ENCODE peak calls at places on chromosome 22, in eight cellular contexts. N, S, C, Z, Y, V, E and R are unnamed samples.

GRCh38 chr22:26648011-26648497 is 9.3 kb upstream of the MIAT start:
- DNase-seq in N (peak; percentile 79), S (peak; percentile 37), C (no peak), Z (peak; percentile 94), Y (no peak), V (no peak), E (no peak), R (peak; percentile 24)

GRCh38 chr22:38870791-38871359 is 1.1 kb downstream of the CBX6 start:
- DNase-seq in N (no peak), S (no peak), C (no peak), Z (peak; percentile 50), Y (no peak), V (no peak), E (no peak), R (no peak)

GRCh38 chr22:20268350-20269012 is 363 bp upstream of the RTN4R start:
- DNase-seq in N (peak; percentile 36), S (peak; percentile 46), C (peak; percentile 25), Z (peak; percentile 93), Y (peak; percentile 7), V (peak; percentile 47), E (peak; percentile 85), R (peak; percentile 30)

GRCh38 chr22:38069372-38070249 is 12.4 kb downstream of the PICK1 start:
- DNase-seq in N (peak; percentile 97), S (no peak), C (no peak), Z (peak; percentile 73), Y (no peak), V (peak; percentile 55), E (no peak), R (no peak)

GRCh38 chr22:47517062-47517461 is 754.6 kb downstream of the TBC1D22A start:
- DNase-seq in N (no peak), S (no peak), C (no peak), Z (no peak), Y (no peak), V (peak; percentile 51), E (no peak), R (no peak)

GRCh38 chr22:37442537-37442936 is 15.3 kb upstream of the ELFN2 start:
- DNase-seq in N (no peak), S (no peak), C (no peak), Z (no peak), Y (no peak), V (no peak), E (no peak), R (no peak)

GRCh38 chr22:28015676-28016601 is 96.9 kb upstream of the PITPNB start:
- DNase-seq in N (no peak), S (no peak), C (no peak), Z (peak; percentile 57), Y (no peak), V (no peak), E (peak; percentile 43), R (no peak)

GRCh38 chr22:47192651-47193437 is 430.4 kb downstream of the TBC1D22A start:
- DNase-seq in N (no peak), S (no peak), C (no peak), Z (no peak), Y (peak; percentile 42), V (peak; percentile 14), E (peak; percentile 61), R (no peak)

GRCh38 chr22:42180349-42180842 is 49.8 kb upstream of the CYP2D6 start:
- DNase-seq in N (no peak), S (peak; percentile 86), C (peak; percentile 53), Z (no peak), Y (no peak), V (peak; percentile 70), E (no peak), R (peak; percentile 55)

GRCh38 chr22:33706100-33706499 is 214.2 kb downstream of the LARGE1 start:
- DNase-seq in N (no peak), S (no peak), C (no peak), Z (peak; percentile 33), Y (no peak), V (no peak), E (no peak), R (no peak)

GRCh38 chr22:17775781-17776470 is 1.7 kb upstream of the BID start:
- DNase-seq in N (no peak), S (peak; percentile 22), C (no peak), Z (no peak), Y (no peak), V (no peak), E (no peak), R (no peak)

GRCh38 chr22:17772963-17773605 is 1.2 kb downstream of the BID start:
- DNase-seq in N (no peak), S (no peak), C (no peak), Z (no peak), Y (no peak), V (no peak), E (no peak), R (no peak)

GRCh38 chr22:17774206-17774927 is at the start of gene BID:
- DNase-seq in N (peak; percentile 55), S (peak; percentile 34), C (no peak), Z (peak; percentile 66), Y (no peak), V (no peak), E (peak; percentile 86), R (peak; percentile 36)

GRCh38 chr22:17773606-17774205 is 563 bp downstream of the BID start:
- DNase-seq in N (peak; percentile 87), S (peak; percentile 59), C (no peak), Z (peak; percentile 89), Y (peak; percentile 33), V (peak; percentile 48), E (no peak), R (peak; percentile 61)

DNA sequence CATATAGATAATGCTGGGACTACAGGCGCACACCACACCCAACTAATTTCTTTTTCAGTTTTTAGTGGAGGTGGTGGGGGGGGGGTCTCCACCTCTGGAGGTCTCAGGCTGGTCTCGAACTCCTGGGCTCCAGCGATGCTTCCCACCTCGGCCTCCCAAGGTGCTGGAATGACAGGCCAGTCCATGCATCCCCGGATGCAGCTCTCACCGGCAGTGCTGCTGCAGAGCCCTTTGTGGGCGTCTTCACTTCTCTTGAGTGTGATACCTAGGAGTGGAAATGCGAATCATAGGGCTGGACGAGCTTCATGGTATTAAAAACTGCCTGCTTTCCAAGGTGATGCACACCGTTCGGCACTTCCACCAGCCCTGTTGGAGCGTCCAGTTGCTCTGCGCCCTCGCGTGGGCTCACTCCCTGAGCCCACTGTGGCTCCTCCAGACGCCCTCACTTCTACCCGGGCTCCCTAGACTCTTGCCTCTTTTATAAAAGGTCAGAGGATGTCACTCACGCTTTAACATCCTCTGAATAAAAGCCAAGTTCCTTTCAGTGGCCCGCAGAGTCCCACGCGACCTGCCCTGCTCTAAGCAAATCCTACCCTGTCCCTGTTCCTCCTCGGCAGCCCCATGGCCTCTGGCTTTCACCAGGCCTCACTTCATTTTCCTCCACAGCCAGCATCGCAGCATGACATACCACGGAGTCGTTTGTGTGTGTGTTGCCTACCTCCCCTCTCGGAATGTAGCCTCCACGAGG is 833 bp upstream of the BID start:
- DNase-seq in N (no peak), S (no peak), C (no peak), Z (peak; percentile 30), Y (no peak), V (no peak), E (no peak), R (no peak)
- H3K4me3 ChIP-seq in N (peak overlapping the region; percentile 65), S (no peak overlapping the region), C (peak overlapping the region; percentile 83), Z (peak overlapping the region; percentile 76), Y (peak overlapping the region; percentile 98), V (no peak overlapping the region), E (no peak overlapping the region), R (peak overlapping the region; percentile 68)

GRCh38 chr22:50342651-50343540 is at the start of gene PPP6R2:
- DNase-seq in N (peak; percentile 83), S (peak; percentile 86), C (peak; percentile 76), Z (peak; percentile 93), Y (no peak), V (peak; percentile 86), E (peak; percentile 92), R (peak; percentile 83)

GRCh38 chr22:50338860-50339462 is 4.2 kb upstream of the PPP6R2 start:
- DNase-seq in N (no peak), S (no peak), C (no peak), Z (no peak), Y (no peak), V (no peak), E (no peak), R (no peak)

GRCh38 chr22:50341977-50342650 is 1.0 kb upstream of the PPP6R2 start:
- DNase-seq in N (peak; percentile 89), S (peak; percentile 86), C (peak; percentile 95), Z (peak; percentile 96), Y (peak; percentile 35), V (peak; percentile 94), E (peak; percentile 93), R (peak; percentile 70)

GRCh38 chr22:50338042-50338573 is 5.0 kb upstream of the PPP6R2 start:
- DNase-seq in N (no peak), S (no peak), C (no peak), Z (no peak), Y (no peak), V (no peak), E (no peak), R (no peak)

GRCh38 chr22:50340157-50340879 is 2.8 kb upstream of the PPP6R2 start:
- DNase-seq in N (no peak), S (no peak), C (no peak), Z (peak; percentile 56), Y (no peak), V (peak; percentile 30), E (no peak), R (no peak)
- H3K9me3 ChIP-seq in N (no peaks in the 10 kb centered on the region), S (no peaks in the 10 kb centered on the region), C (no peaks in the 10 kb centered on the region), Z (no peaks in the 10 kb centered on the region), Y (no peaks in the 10 kb centered on the region), V (no peaks in the 10 kb centered on the region), E (no peaks in the 10 kb centered on the region), R (no peaks in the 10 kb centered on the region)

DNA sequence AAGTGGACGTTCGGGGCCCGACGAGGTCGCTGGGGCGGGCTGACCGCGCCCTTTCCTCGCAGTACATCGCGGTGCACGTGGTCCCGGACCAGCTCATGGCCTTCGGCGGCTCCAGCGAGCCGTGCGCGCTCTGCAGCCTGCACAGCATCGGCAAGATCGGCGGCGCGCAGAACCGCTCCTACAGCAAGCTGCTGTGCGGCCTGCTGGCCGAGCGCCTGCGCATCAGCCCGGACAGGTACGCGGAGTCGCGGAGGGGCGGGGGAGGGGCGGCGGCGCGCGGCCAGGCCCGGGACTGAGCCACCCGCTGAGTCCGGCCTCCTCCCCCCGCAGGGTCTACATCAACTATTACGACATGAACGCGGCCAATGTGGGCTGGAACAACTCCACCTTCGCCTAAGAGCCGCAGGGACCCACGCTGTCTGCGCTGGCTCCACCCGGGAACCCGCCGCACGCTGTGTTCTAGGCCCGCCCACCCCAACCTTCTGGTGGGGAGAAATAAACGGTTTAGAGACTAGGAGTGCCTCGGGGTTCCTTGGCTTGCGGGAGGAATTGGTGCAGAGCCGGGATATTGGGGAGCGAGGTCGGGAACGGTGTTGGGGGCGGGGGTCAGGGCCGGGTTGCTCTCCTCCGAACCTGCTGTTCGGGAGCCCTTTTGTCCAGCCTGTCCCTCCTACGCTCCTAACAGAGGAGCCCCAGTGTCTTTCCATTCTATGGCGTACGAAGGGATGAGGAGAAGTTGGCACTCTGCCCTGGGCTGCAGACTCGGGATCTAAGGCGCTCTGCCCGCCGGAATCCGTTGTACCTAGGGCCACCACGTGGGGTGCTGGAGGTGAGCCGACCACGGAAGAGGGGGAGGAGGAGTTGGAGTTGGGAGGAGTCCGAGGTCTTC is 771 bp downstream of the MIF start:
- DNase-seq in N (peak; percentile 84), S (peak; percentile 50), C (peak; percentile 61), Z (peak; percentile 90), Y (peak; percentile 72), V (peak; percentile 84), E (peak; percentile 91), R (peak; percentile 36)
- H3K4me3 ChIP-seq in N (peak overlapping the region; percentile 95), S (peak overlapping the region; percentile 69), C (peak overlapping the region; percentile 71), Z (peak overlapping the region; percentile 69), Y (peak overlapping the region; percentile 81), V (peak overlapping the region; percentile 98), E (peak overlapping the region; percentile 79), R (peak overlapping the region; percentile 86)

DNA sequence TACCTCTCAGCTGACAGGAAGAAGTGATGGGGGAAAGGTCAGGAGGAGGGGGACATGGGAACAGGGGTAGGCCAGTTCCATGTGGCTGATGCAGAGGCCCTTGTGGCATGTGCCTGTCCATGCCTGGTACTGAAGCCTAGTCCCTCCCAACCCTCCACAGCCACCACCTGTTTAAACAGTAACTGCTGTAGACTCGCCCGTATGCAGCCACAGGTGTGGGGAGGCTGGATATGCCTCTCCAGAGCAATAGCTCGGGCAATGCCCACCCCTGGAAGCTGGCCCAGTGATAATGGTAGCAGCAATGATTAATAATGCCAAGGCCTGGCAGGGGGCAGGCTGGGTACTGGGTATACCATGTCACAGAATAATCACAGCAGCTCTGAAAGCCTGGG is 2.3 kb downstream of the SMTN start:
- DNase-seq in N (no peak), S (no peak), C (no peak), Z (no peak), Y (no peak), V (no peak), E (no peak), R (no peak)
- H3K9me3 ChIP-seq in N (no peaks in the 10 kb centered on the region), S (no peaks in the 10 kb centered on the region), C (no peaks in the 10 kb centered on the region), Z (no peaks in the 10 kb centered on the region), Y (no peaks in the 10 kb centered on the region), V (no peaks in the 10 kb centered on the region), E (no peaks in the 10 kb centered on the region), R (no peaks in the 10 kb centered on the region)